ENCODE peak calls at places on chromosomes 6 and 20, in six cellular contexts. V is GM23338, R is Panc1, M is keratinocyte, D is fibroblast of lung, Z is PC-9. O is an unnamed sample.

GRCh38 chr6:85096976-85097375 is 332.6 kb upstream of the TBX18 start:
- DNase-seq in V (no peak), R (no peak), M (no peak), D (no peak), Z (no peak), O (no peak)

GRCh38 chr6:106872044-106872443 is 102.5 kb downstream of the CD24 start:
- DNase-seq in V (no peak), R (no peak), M (no peak), D (peak; percentile 20), Z (peak; percentile 35), O (no peak)

GRCh38 chr20:23446505-23446904 is 6.2 kb downstream of the CST11 start:
- DNase-seq in V (peak; percentile 79), R (no peak), M (no peak), D (peak; percentile 48), Z (no peak), O (peak; percentile 25)

GRCh38 chr20:53162251-53162835 is 190.2 kb downstream of the TSHZ2 start:
- DNase-seq in V (peak; percentile 87), R (no peak), M (no peak), D (peak; percentile 91), Z (no peak), O (peak; percentile 37)

GRCh38 chr6:165895421-165896165 is 232.6 kb upstream of the PDE10A start:
- DNase-seq in V (no peak), R (no peak), M (no peak), D (no peak), Z (no peak), O (no peak)

GRCh38 chr6:42744351-42744890 is 1.5 kb downstream of the TBCC start:
- DNase-seq in V (peak; percentile 6), R (no peak), M (no peak), D (no peak), Z (no peak), O (no peak)

GRCh38 chr6:152146385-152146784 is 338.9 kb downstream of the ESR1 start:
- DNase-seq in V (no peak), R (no peak), M (no peak), D (peak; percentile 90), Z (no peak), O (peak; percentile 69)

GRCh38 chr6:10412165-10412947 is 2.5 kb downstream of the TFAP2A start:
- DNase-seq in V (peak; percentile 91), R (no peak), M (no peak), D (peak; percentile 27), Z (peak; percentile 79), O (peak; percentile 96)

DNA sequence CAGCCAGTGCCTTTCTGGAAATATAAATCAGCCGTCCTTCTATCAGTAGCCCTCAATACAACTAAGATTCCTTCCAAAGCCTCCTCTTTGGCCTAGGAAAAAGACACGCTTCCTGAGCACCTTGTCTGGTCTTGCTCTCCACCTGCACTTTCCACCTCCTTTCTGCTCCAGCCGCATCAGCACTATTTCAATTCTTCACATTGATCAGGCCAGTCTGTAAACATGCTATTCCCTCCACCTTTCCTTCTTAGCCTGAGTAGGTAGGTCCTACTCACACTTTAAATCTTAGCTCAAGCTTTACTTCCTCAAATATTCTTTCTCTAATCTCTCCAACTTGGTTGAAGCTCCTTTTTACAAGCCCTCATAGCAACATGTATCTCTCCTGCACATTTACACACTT is 11.4 kb downstream of the RANBP9 start:
- DNase-seq in V (no peak), R (no peak), M (no peak), D (no peak), Z (no peak), O (no peak)
- H3K4me1 ChIP-seq in V (peaks cover 19% of the 10 kb centered on the region), R (no peaks in the 10 kb centered on the region), M (peaks cover 25% of the 10 kb centered on the region), D (peaks cover 8% of the 10 kb centered on the region), Z (peaks cover 13% of the 10 kb centered on the region), O (peaks cover 28% of the 10 kb centered on the region)

GRCh38 chr20:34068001-34068400 is 44.0 kb downstream of the EIF2S2 start:
- DNase-seq in V (no peak), R (no peak), M (no peak), D (no peak), Z (no peak), O (no peak)
- H3K4me1 ChIP-seq in V (peaks cover 21% of the 10 kb centered on the region), R (peaks cover 10% of the 10 kb centered on the region), M (peaks cover 60% of the 10 kb centered on the region), D (peaks cover 12% of the 10 kb centered on the region), Z (peaks cover 13% of the 10 kb centered on the region), O (peaks cover 19% of the 10 kb centered on the region)

GRCh38 chr20:2871555-2872303 is 1.6 kb upstream of the PTPRA start:
- DNase-seq in V (peak; percentile 13), R (no peak), M (no peak), D (no peak), Z (no peak), O (no peak)
- H3K4me1 ChIP-seq in V (peaks cover 5% of the 10 kb centered on the region), R (peaks cover 32% of the 10 kb centered on the region), M (peaks cover 23% of the 10 kb centered on the region), D (peaks cover 7% of the 10 kb centered on the region), Z (peaks cover 15% of the 10 kb centered on the region), O (peaks cover 68% of the 10 kb centered on the region)

GRCh38 chr6:13427346-13427745 is 60.1 kb downstream of the GFOD1 start:
- DNase-seq in V (no peak), R (no peak), M (no peak), D (no peak), Z (no peak), O (no peak)
- H3K4me1 ChIP-seq in V (peaks cover 40% of the 10 kb centered on the region), R (no peaks in the 10 kb centered on the region), M (peaks cover 15% of the 10 kb centered on the region), D (peaks cover 5% of the 10 kb centered on the region), Z (peaks cover 6% of the 10 kb centered on the region), O (peaks cover 3% of the 10 kb centered on the region)

GRCh38 chr20:34111057-34111711 is 859 bp downstream of the EIF2S2 start:
- DNase-seq in V (peak; percentile 13), R (no peak), M (no peak), D (peak; percentile 74), Z (no peak), O (peak; percentile 76)
- H3K4me1 ChIP-seq in V (peaks cover 17% of the 10 kb centered on the region), R (peaks cover 22% of the 10 kb centered on the region), M (peaks cover 26% of the 10 kb centered on the region), D (peaks cover 4% of the 10 kb centered on the region), Z (peaks cover 27% of the 10 kb centered on the region), O (peaks cover 42% of the 10 kb centered on the region)

DNA sequence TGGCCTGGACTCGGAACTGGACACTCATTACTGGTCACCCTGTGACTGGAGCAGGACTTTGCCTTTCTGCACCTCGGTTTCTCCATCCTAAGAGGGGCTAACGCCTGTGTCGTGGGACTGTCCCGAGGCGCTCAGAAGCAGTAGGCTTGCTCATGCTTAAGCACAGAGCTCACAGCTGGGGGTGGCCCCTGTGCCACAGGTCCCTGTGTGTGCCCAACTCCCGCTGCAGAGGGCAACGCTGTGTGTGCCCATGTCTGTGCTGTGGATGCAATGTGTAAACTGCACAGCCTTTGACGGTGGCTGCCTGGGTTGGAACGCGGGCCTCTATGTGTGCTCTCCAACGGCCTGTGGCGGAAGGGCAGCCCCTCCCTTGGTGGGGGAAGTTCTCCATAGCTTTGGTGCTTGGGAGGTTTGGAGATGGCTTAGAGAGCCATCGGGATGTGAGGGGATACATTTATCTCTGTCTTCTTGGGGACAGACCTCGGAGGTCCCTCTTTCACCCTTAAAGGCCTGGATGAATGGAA is 10.7 kb upstream of the GATA5 start:
- DNase-seq in V (no peak), R (no peak), M (no peak), D (no peak), Z (no peak), O (no peak)
- H3K4me1 ChIP-seq in V (peaks cover 4% of the 10 kb centered on the region), R (peaks cover 89% of the 10 kb centered on the region), M (peaks cover 17% of the 10 kb centered on the region), D (no peaks in the 10 kb centered on the region), Z (peaks cover 20% of the 10 kb centered on the region), O (peaks cover 2% of the 10 kb centered on the region)

GRCh38 chr20:19257865-19258264 is 45.4 kb downstream of the SLC24A3 start:
- DNase-seq in V (peak; percentile 22), R (no peak), M (no peak), D (no peak), Z (no peak), O (no peak)

GRCh38 chr20:19254086-19254821 is 41.8 kb downstream of the SLC24A3 start:
- DNase-seq in V (no peak), R (no peak), M (peak; percentile 23), D (no peak), Z (no peak), O (peak; percentile 70)

GRCh38 chr20:19257201-19257600 is 44.8 kb downstream of the SLC24A3 start:
- DNase-seq in V (no peak), R (no peak), M (no peak), D (no peak), Z (no peak), O (no peak)

GRCh38 chr20:19254956-19255355 is 42.5 kb downstream of the SLC24A3 start:
- DNase-seq in V (no peak), R (no peak), M (no peak), D (no peak), Z (no peak), O (peak; percentile 16)

DNA sequence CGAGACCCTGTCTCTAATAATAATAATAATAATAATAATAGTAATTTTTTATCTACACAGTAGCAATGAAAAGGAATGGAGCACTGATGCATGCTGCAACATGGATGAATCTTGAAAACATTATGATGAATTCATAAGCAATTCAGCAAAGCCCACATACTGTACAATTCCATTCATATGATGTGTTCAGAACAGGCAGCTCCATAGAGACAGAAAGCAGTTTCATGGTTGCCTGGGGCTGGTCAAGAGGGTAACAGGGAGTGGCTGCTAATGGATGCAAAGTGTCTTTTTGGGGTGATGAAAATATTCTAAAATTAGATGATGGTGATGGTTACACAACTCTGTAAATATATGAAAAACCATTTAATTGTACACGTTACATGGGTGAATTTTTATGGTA is 43.6 kb downstream of the SLC24A3 start:
- DNase-seq in V (no peak), R (no peak), M (peak; percentile 32), D (no peak), Z (no peak), O (peak; percentile 63)
- H3K4me1 ChIP-seq in V (no peaks in the 10 kb centered on the region), R (no peaks in the 10 kb centered on the region), M (peaks cover 37% of the 10 kb centered on the region), D (peaks cover 2% of the 10 kb centered on the region), Z (no peaks in the 10 kb centered on the region), O (peaks cover 60% of the 10 kb centered on the region)

DNA sequence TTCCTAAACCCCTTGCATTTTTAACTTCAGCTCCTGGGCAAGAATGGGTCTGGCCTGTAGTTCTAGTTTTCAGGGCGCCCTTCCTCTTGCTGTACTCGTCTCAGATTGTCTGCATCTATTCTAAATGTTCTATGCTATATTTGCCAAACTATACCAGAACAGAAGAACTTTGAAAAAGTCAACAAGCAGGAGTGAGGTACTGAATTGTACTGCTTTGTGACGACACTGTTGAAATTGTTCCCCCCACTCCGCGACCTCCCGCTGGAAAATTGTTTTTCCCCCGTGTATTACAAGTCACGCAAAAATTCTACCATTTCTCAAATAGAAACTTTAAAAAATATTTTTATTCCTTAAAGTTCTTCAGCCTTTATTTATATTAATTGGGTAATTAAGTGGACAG is 73.9 kb downstream of the CBFA2T2 start:
- DNase-seq in V (no peak), R (no peak), M (no peak), D (no peak), Z (no peak), O (no peak)
- H3K4me1 ChIP-seq in V (peaks cover 9% of the 10 kb centered on the region), R (peaks cover 2% of the 10 kb centered on the region), M (peaks cover 22% of the 10 kb centered on the region), D (peaks cover 2% of the 10 kb centered on the region), Z (peaks cover 9% of the 10 kb centered on the region), O (peaks cover 20% of the 10 kb centered on the region)

DNA sequence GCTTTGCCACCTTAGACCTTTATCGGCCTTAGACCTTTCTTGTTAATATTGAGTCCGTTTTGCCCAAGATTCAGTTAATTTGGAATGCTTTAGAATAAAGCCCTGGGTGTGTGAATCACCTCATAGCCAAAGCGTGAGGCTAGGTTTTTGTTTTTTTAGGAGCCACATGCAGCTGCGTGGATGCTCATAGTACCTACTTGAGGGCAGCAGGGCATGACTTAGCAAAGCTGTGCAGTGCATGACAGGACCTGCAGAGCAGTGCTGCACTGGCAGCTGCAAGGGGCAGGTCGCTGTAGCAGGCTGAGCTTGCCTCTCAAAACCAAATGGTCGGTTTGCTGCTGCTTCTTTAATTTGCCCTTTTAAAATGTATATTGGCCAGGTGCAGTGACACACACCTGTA is 116.1 kb downstream of the JAG1 start:
- DNase-seq in V (peak; percentile 31), R (no peak), M (no peak), D (peak; percentile 41), Z (no peak), O (no peak)
- H3K4me1 ChIP-seq in V (peaks cover 35% of the 10 kb centered on the region), R (peaks cover 9% of the 10 kb centered on the region), M (peaks cover 71% of the 10 kb centered on the region), D (peaks cover 8% of the 10 kb centered on the region), Z (peaks cover 48% of the 10 kb centered on the region), O (peaks cover 27% of the 10 kb centered on the region)

GRCh38 chr6:111767752-111768430 is 105.4 kb downstream of the FYN start:
- DNase-seq in V (no peak), R (no peak), M (no peak), D (no peak), Z (no peak), O (no peak)
- H3K4me1 ChIP-seq in V (peaks cover 43% of the 10 kb centered on the region), R (no peaks in the 10 kb centered on the region), M (no peaks in the 10 kb centered on the region), D (peaks cover 6% of the 10 kb centered on the region), Z (no peaks in the 10 kb centered on the region), O (peaks cover 20% of the 10 kb centered on the region)

O was measured in adipocyte.